ENCODE peak calls at places on chromosomes 13 and 19, in seven cellular contexts. One of them, this sample, is unnamed.

GRCh38 chr19:35592226-35592625 is 6.3 kb downstream of the PMIS2 start:
- DNase-seq in GM12878: no peak
- DNase-seq in spleen: no peak
- DNase-seq in HepG2: peak; percentile 53
- DNase-seq in prostate gland: peak; percentile 11
- DNase-seq in transverse colon: no peak
- DNase-seq in stomach: peak; percentile 36
- DNase-seq in this sample: no peak

GRCh38 chr13:50437252-50437651 is 406.2 kb downstream of the DLEU7 start:
- DNase-seq in stomach: no peak
- DNase-seq in GM12878: no peak
- DNase-seq in transverse colon: no peak
- DNase-seq in prostate gland: no peak
- DNase-seq in HepG2: no peak
- DNase-seq in spleen: no peak
- DNase-seq in this sample: no peak

GRCh38 chr13:32946558-32946957 is 69.7 kb upstream of the KL start:
- DNase-seq in GM12878: no peak
- DNase-seq in HepG2: no peak
- DNase-seq in transverse colon: no peak
- DNase-seq in prostate gland: no peak
- DNase-seq in stomach: no peak
- DNase-seq in spleen: no peak
- DNase-seq in this sample: peak; percentile 55

GRCh38 chr19:7294571-7295212 is 478 bp upstream of the INSR start:
- DNase-seq in stomach: peak; percentile 74
- DNase-seq in prostate gland: peak; percentile 74
- DNase-seq in transverse colon: peak; percentile 83
- DNase-seq in HepG2: peak; percentile 65
- DNase-seq in GM12878: no peak
- DNase-seq in spleen: peak; percentile 83
- DNase-seq in this sample: no peak

GRCh38 chr13:64591981-64592380 is 2638.2 kb downstream of the PCDH9 start:
- DNase-seq in transverse colon: no peak
- DNase-seq in stomach: no peak
- DNase-seq in prostate gland: no peak
- DNase-seq in HepG2: no peak
- DNase-seq in spleen: no peak
- DNase-seq in GM12878: no peak
- DNase-seq in this sample: no peak

GRCh38 chr19:49409441-49410029 is 13.7 kb downstream of the PTH2 start:
- DNase-seq in prostate gland: no peak
- DNase-seq in HepG2: no peak
- DNase-seq in transverse colon: no peak
- DNase-seq in stomach: no peak
- DNase-seq in spleen: no peak
- DNase-seq in GM12878: peak; percentile 30
- DNase-seq in this sample: no peak

GRCh38 chr19:49718511-49718910 is 27.6 kb downstream of the CPT1C start:
- DNase-seq in prostate gland: no peak
- DNase-seq in GM12878: no peak
- DNase-seq in HepG2: no peak
- DNase-seq in stomach: no peak
- DNase-seq in transverse colon: no peak
- DNase-seq in spleen: no peak
- DNase-seq in this sample: no peak

GRCh38 chr13:98780451-98780850 is 28.0 kb upstream of the SLC15A1 start:
- DNase-seq in spleen: no peak
- DNase-seq in stomach: no peak
- DNase-seq in HepG2: no peak
- DNase-seq in GM12878: no peak
- DNase-seq in prostate gland: no peak
- DNase-seq in transverse colon: no peak
- DNase-seq in this sample: no peak

GRCh38 chr19:13842294-13843103 is 34.4 kb upstream of the NANOS3 start:
- DNase-seq in spleen: peak; percentile 93
- DNase-seq in stomach: peak; percentile 85
- DNase-seq in HepG2: no peak
- DNase-seq in GM12878: no peak
- DNase-seq in transverse colon: peak; percentile 88
- DNase-seq in prostate gland: peak; percentile 85
- DNase-seq in this sample: no peak

GRCh38 chr19:4233282-4233853 is 4.0 kb downstream of the EBI3 start:
- DNase-seq in transverse colon: peak; percentile 57
- DNase-seq in spleen: peak; percentile 91
- DNase-seq in HepG2: peak; percentile 45
- DNase-seq in prostate gland: no peak
- DNase-seq in stomach: peak; percentile 54
- DNase-seq in GM12878: no peak
- DNase-seq in this sample: no peak

GRCh38 chr19:17829855-17830566 is 8.7 kb upstream of the INSL3 start:
- DNase-seq in spleen: no peak
- DNase-seq in prostate gland: no peak
- DNase-seq in transverse colon: peak; percentile 33
- DNase-seq in stomach: no peak
- DNase-seq in HepG2: no peak
- DNase-seq in GM12878: no peak
- DNase-seq in this sample: no peak

GRCh38 chr13:98751397-98752110 is 918 bp downstream of the SLC15A1 start:
- DNase-seq in spleen: no peak
- DNase-seq in HepG2: no peak
- DNase-seq in prostate gland: no peak
- DNase-seq in transverse colon: peak; percentile 27
- DNase-seq in stomach: no peak
- DNase-seq in GM12878: no peak
- DNase-seq in this sample: no peak

GRCh38 chr13:98263841-98264240 is 86.8 kb upstream of the RNF113B start:
- DNase-seq in stomach: no peak
- DNase-seq in transverse colon: no peak
- DNase-seq in GM12878: no peak
- DNase-seq in spleen: no peak
- DNase-seq in prostate gland: no peak
- DNase-seq in HepG2: no peak
- DNase-seq in this sample: peak; percentile 20

GRCh38 chr19:5352229-5352763 is 11.7 kb upstream of the PTPRS start:
- DNase-seq in HepG2: no peak
- DNase-seq in transverse colon: no peak
- DNase-seq in stomach: no peak
- DNase-seq in spleen: no peak
- DNase-seq in GM12878: no peak
- DNase-seq in prostate gland: no peak
- DNase-seq in this sample: no peak

GRCh38 chr19:23867895-23868294 is 46.8 kb upstream of the ZNF726 start:
- DNase-seq in GM12878: no peak
- DNase-seq in HepG2: no peak
- DNase-seq in stomach: no peak
- DNase-seq in prostate gland: no peak
- DNase-seq in transverse colon: no peak
- DNase-seq in spleen: no peak
- DNase-seq in this sample: no peak

GRCh38 chr19:4414800-4415251 is 12.4 kb downstream of the CHAF1A start:
- DNase-seq in prostate gland: no peak
- DNase-seq in transverse colon: no peak
- DNase-seq in HepG2: no peak
- DNase-seq in stomach: no peak
- DNase-seq in spleen: no peak
- DNase-seq in GM12878: no peak
- DNase-seq in this sample: no peak

GRCh38 chr19:14363203-14364097 is 17.8 kb upstream of the ADGRE5 start:
- DNase-seq in transverse colon: peak; percentile 75
- DNase-seq in prostate gland: peak; percentile 16
- DNase-seq in spleen: peak; percentile 90
- DNase-seq in HepG2: peak; percentile 25
- DNase-seq in stomach: peak; percentile 50
- DNase-seq in GM12878: no peak
- DNase-seq in this sample: no peak

GRCh38 chr19:51398096-51398704 is 7.8 kb upstream of the C19orf84 start:
- DNase-seq in stomach: no peak
- DNase-seq in spleen: no peak
- DNase-seq in HepG2: peak; percentile 40
- DNase-seq in prostate gland: no peak
- DNase-seq in GM12878: no peak
- DNase-seq in transverse colon: no peak
- DNase-seq in this sample: no peak

GRCh38 chr19:18491995-18492953 is 29.6 kb downstream of the ELL start:
- DNase-seq in prostate gland: no peak
- DNase-seq in stomach: no peak
- DNase-seq in transverse colon: no peak
- DNase-seq in HepG2: no peak
- DNase-seq in GM12878: no peak
- DNase-seq in spleen: no peak
- DNase-seq in this sample: no peak

GRCh38 chr13:32587774-32588165 is 1.5 kb downstream of the PDS5B start:
- DNase-seq in HepG2: peak; percentile 9
- DNase-seq in prostate gland: no peak
- DNase-seq in spleen: no peak
- DNase-seq in stomach: no peak
- DNase-seq in transverse colon: no peak
- DNase-seq in GM12878: no peak
- DNase-seq in this sample: no peak

GRCh38 chr19:11420429-11420893 is 1.3 kb upstream of the RGL3 start:
- DNase-seq in stomach: no peak
- DNase-seq in GM12878: no peak
- DNase-seq in transverse colon: no peak
- DNase-seq in prostate gland: no peak
- DNase-seq in HepG2: no peak
- DNase-seq in spleen: peak; percentile 81
- DNase-seq in this sample: no peak

GRCh38 chr19:30861896-30862295 is 487.3 kb downstream of the TSHZ3 start:
- DNase-seq in transverse colon: no peak
- DNase-seq in spleen: no peak
- DNase-seq in stomach: no peak
- DNase-seq in prostate gland: no peak
- DNase-seq in HepG2: no peak
- DNase-seq in GM12878: no peak
- DNase-seq in this sample: no peak

GRCh38 chr19:35715981-35716734 is 1.6 kb upstream of the KMT2B start:
- DNase-seq in HepG2: peak; percentile 32
- DNase-seq in stomach: peak; percentile 66
- DNase-seq in GM12878: no peak
- DNase-seq in transverse colon: no peak
- DNase-seq in prostate gland: peak; percentile 51
- DNase-seq in spleen: peak; percentile 82
- DNase-seq in this sample: no peak

GRCh38 chr19:13118424-13119193 is 545 bp downstream of the NACC1 start:
- DNase-seq in transverse colon: no peak
- DNase-seq in prostate gland: peak; percentile 34
- DNase-seq in spleen: peak; percentile 91
- DNase-seq in HepG2: peak; percentile 50
- DNase-seq in GM12878: no peak
- DNase-seq in stomach: peak; percentile 52
- DNase-seq in this sample: no peak

DNA sequence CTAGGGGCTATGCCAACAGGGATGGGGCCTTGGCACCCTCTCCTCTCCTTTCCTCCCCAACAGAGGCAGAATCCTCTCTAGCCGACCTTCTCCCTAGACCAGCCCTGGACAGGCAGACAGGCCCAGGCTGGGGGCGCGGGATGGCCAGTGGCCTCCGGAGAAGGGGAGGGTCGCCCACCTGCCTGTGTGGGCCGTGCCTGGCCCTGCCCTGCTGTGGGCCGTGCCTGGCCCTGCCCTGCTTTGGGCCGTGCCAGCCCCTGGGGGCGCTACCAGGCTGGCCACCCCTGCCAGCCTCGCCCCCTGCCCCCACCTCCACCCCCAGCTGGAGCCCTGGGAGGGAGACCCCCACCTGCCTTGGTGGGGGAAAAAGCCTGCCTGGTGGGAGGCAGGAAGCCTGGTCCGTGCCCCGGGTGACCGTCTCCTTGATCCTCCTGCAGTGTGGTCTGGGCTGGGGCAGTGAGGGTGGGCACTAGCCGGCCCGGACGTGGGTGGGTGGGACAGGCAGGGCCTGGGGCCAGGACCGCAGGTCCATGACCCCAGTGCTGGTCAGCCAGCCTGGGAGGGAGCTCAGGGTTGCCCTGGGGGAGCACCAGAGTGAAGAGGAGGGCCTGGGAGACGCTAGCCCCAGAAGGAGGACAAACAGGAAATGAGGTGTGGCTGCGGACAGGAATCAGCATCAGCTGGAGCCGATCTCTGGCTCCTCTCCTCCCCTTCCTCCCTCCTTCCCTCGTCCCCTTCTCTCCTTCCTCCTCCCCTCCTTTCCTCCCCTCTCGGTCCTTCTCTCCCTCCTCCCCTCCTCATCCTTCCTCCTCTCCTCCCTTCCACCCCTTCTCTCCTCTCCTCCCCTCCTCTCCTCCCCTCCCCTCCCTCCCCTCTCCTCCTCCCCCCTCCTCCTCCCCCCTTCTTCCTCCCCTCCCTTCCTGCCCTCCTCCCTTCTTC is 5.1 kb upstream of the MKNK2 start:
- DNase-seq in stomach: no peak
- DNase-seq in spleen: peak; percentile 86
- DNase-seq in prostate gland: peak; percentile 62
- DNase-seq in HepG2: no peak
- DNase-seq in GM12878: no peak
- DNase-seq in transverse colon: peak; percentile 74
- DNase-seq in this sample: no peak
- TF ChIP-seq POLR2AphosphoS5 in stomach: peak; percentile 39
- TF ChIP-seq POLR2AphosphoS5 in spleen: peak; percentile 80
- TF ChIP-seq POLR2AphosphoS5 in prostate gland: peak; percentile 65
- TF ChIP-seq POLR2AphosphoS5 in HepG2: peak; percentile 55
- TF ChIP-seq POLR2AphosphoS5 in GM12878: peak; percentile 38
- TF ChIP-seq POLR2AphosphoS5 in transverse colon: peak; percentile 48
- TF ChIP-seq POLR2AphosphoS5 in this sample: peak; percentile 86

DNA sequence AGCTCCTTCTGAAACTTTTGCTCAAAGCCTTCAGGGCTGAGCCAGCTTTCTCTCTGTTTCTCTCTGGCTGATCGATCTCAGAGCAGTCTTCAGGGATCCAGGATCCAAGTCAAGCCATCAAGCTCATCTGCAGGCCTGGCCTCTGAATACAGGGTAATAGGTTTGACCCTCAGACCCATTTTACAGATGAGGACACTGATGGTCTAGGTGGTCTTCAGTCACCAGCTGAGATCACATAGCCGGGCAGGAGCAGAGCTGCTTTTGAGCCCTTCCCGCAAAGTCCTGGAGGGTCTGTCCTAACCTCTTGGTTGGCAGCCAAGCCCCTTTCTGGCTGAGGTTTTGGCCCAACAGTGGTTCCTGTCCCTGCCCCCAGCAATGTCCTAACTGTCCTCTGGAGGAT is 5.6 kb upstream of the PEAK3 start:
- DNase-seq in stomach: no peak
- DNase-seq in transverse colon: no peak
- DNase-seq in spleen: no peak
- DNase-seq in prostate gland: no peak
- DNase-seq in GM12878: no peak
- DNase-seq in HepG2: no peak
- DNase-seq in this sample: no peak
- TF ChIP-seq POLR2A in stomach: no peak
- TF ChIP-seq POLR2A in transverse colon: no peak
- TF ChIP-seq POLR2A in spleen: no peak
- TF ChIP-seq POLR2A in prostate gland: no peak
- TF ChIP-seq POLR2A in GM12878: no peak
- TF ChIP-seq POLR2A in HepG2: no peak
- TF ChIP-seq POLR2A in this sample: no peak

GRCh38 chr19:45782820-45783785 is 813 bp upstream of the DMPK start:
- DNase-seq in HepG2: no peak
- DNase-seq in prostate gland: peak; percentile 65
- DNase-seq in spleen: no peak
- DNase-seq in transverse colon: peak; percentile 52
- DNase-seq in stomach: no peak
- DNase-seq in GM12878: no peak
- DNase-seq in this sample: no peak
- TF ChIP-seq CTCF in HepG2: no peak
- TF ChIP-seq CTCF in prostate gland: no peak
- TF ChIP-seq CTCF in spleen: no peak
- TF ChIP-seq CTCF in transverse colon: no peak
- TF ChIP-seq CTCF in stomach: no peak
- TF ChIP-seq CTCF in GM12878: no peak
- TF ChIP-seq CTCF in this sample: no peak

GRCh38 chr19:28744943-28745342 is 468.0 kb downstream of the UQCRFS1 start:
- DNase-seq in stomach: no peak
- DNase-seq in spleen: no peak
- DNase-seq in HepG2: no peak
- DNase-seq in prostate gland: no peak
- DNase-seq in GM12878: no peak
- DNase-seq in transverse colon: no peak
- DNase-seq in this sample: no peak
- TF ChIP-seq POLR2AphosphoS5 in stomach: no peak
- TF ChIP-seq POLR2AphosphoS5 in spleen: no peak
- TF ChIP-seq POLR2AphosphoS5 in HepG2: no peak
- TF ChIP-seq POLR2AphosphoS5 in prostate gland: no peak
- TF ChIP-seq POLR2AphosphoS5 in GM12878: no peak
- TF ChIP-seq POLR2AphosphoS5 in transverse colon: no peak
- TF ChIP-seq POLR2AphosphoS5 in this sample: no peak